ENCODE peak calls at places on chromosomes 2 and 18, in nine cellular contexts. X is transverse colon, S is tibial artery, C is GM06990, H is nephron progenitor cell, R is psoas muscle, N is OCI-LY7, F is astrocyte of the spinal cord, E is bronchial epithelial cell. G is an unnamed sample.

GRCh38 chr18:40708726-40709125 is 1246.3 kb upstream of the PIK3C3 start:
- DNase-seq in R (no peak), F (no peak), C (no peak), X (no peak), H (no peak), E (peak), N (no peak), S (no peak), G (no peak)

GRCh38 chr2:23639406-23639982 is 254.5 kb downstream of the KLHL29 start:
- DNase-seq in R (no peak), S (no peak), E (no peak), X (no peak), H (no peak), F (no peak), N (no peak), C (no peak), G (no peak)

GRCh38 chr2:146701183-146701582 is 1143.6 kb upstream of the ACVR2A start:
- DNase-seq in X (no peak), R (no peak), N (peak), F (no peak), C (no peak), S (no peak), E (peak), H (no peak), G (no peak)

GRCh38 chr18:25786778-25787177 is 303.6 kb downstream of the SS18 start:
- DNase-seq in N (no peak), C (no peak), H (no peak), X (no peak), E (peak), F (peak), S (no peak), R (no peak), G (no peak)

GRCh38 chr2:45857848-45858520 is 206.5 kb downstream of the PRKCE start:
- DNase-seq in F (no peak), S (no peak), E (no peak), R (no peak), X (no peak), H (no peak), C (no peak), N (no peak), G (no peak)

GRCh38 chr2:46800218-46800617 is 115.4 kb downstream of the MCFD2 start:
- DNase-seq in H (no peak), E (no peak), R (no peak), N (no peak), F (peak), C (no peak), S (no peak), X (no peak), G (no peak)

GRCh38 chr2:127193948-127194267 is 26.2 kb downstream of the CYP27C1 start:
- DNase-seq in F (peak), S (no peak), R (no peak), N (no peak), X (no peak), E (no peak), C (no peak), H (no peak), G (no peak)

GRCh38 chr2:8285898-8286297 is 396.0 kb upstream of the ID2 start:
- DNase-seq in S (no peak), C (no peak), R (no peak), E (no peak), X (no peak), H (no peak), F (no peak), N (no peak), G (no peak)

GRCh38 chr18:59821983-59822382 is 77.8 kb upstream of the PMAIP1 start:
- DNase-seq in C (no peak), F (peak), R (no peak), S (no peak), N (no peak), H (no peak), X (no peak), E (no peak), G (no peak)

GRCh38 chr2:121288454-121289231 is 3.6 kb upstream of the TFCP2L1 start:
- DNase-seq in N (no peak), H (no peak), C (no peak), X (no peak), R (no peak), S (no peak), E (no peak), F (no peak), G (no peak)

GRCh38 chr2:241273552-241273988 is 41.9 kb downstream of the HDLBP start:
- DNase-seq in R (no peak), X (no peak), C (peak), F (no peak), E (no peak), N (no peak), S (no peak), H (no peak), G (no peak)

GRCh38 chr18:7601249-7601620 is 34.1 kb downstream of the PTPRM start:
- DNase-seq in H (no peak), X (no peak), N (no peak), F (peak), C (no peak), S (no peak), R (no peak), E (peak), G (no peak)

GRCh38 chr18:48802543-48803428 is 148.0 kb downstream of the SMAD7 start:
- DNase-seq in S (peak), H (peak), R (no peak), C (no peak), F (no peak), X (peak), E (no peak), N (no peak), G (no peak)

GRCh38 chr2:240857039-240858008 is 11.3 kb upstream of the AGXT start:
- DNase-seq in N (no peak), R (no peak), C (no peak), S (no peak), X (peak), F (no peak), E (no peak), H (no peak), G (no peak)

GRCh38 chr18:57771183-57771582 is 31.9 kb downstream of the ATP8B1 start:
- DNase-seq in N (no peak), H (no peak), E (peak), C (no peak), R (no peak), X (peak), S (no peak), F (no peak), G (no peak)

GRCh38 chr2:45477546-45477945 is 133.5 kb downstream of the SRBD1 start:
- DNase-seq in R (no peak), F (no peak), H (no peak), C (no peak), S (no peak), X (no peak), N (no peak), E (no peak), G (no peak)

GRCh38 chr2:150027164-150027563 is 439.6 kb upstream of the MMADHC start:
- DNase-seq in R (no peak), H (no peak), S (no peak), X (no peak), E (no peak), N (no peak), F (no peak), C (no peak), G (no peak)

GRCh38 chr18:12231040-12231882 is 22.9 kb upstream of the CIDEA start:
- DNase-seq in N (no peak), S (no peak), H (no peak), F (no peak), C (no peak), R (no peak), E (no peak), X (no peak), G (peak)

GRCh38 chr18:75179819-75180600 is 28.9 kb downstream of the PTGR3 start:
- DNase-seq in N (no peak), F (no peak), S (no peak), X (no peak), E (no peak), H (no peak), C (no peak), R (no peak), G (no peak)

GRCh38 chr18:36672437-36673344 is 156.1 kb downstream of the TPGS2 start:
- DNase-seq in F (peak), H (no peak), S (peak), N (peak), X (peak), C (peak), E (peak), R (peak), G (no peak)

GRCh38 chr18:48161911-48162698 is 231.6 kb upstream of the SMAD2 start:
- DNase-seq in N (no peak), E (no peak), X (no peak), S (no peak), C (no peak), F (no peak), R (no peak), H (no peak), G (no peak)

GRCh38 chr2:237877576-237878307 is 18.3 kb downstream of the RAMP1 start:
- DNase-seq in X (no peak), R (no peak), C (no peak), E (no peak), H (no peak), N (no peak), S (peak), F (no peak), G (no peak)

GRCh38 chr2:2547911-2548310 is 216.8 kb upstream of the MYT1L start:
- DNase-seq in R (no peak), S (peak), H (no peak), N (no peak), X (no peak), F (no peak), C (no peak), E (no peak), G (no peak)

GRCh38 chr2:236872015-236872414 is 213.7 kb upstream of the COPS8 start:
- DNase-seq in E (no peak), H (no peak), N (no peak), R (no peak), X (no peak), F (no peak), C (no peak), S (no peak), G (no peak)

GRCh38 chr2:54052825-54053718 is 62.3 kb upstream of the ACYP2 start:
- DNase-seq in E (peak), H (no peak), R (no peak), S (no peak), X (no peak), F (no peak), N (peak), C (peak), G (no peak)

GRCh38 chr2:121650554-121650930 is 1.3 kb upstream of the CLASP1 start:
- DNase-seq in N (peak), R (no peak), E (no peak), S (no peak), X (peak), H (no peak), C (peak), F (peak), G (peak)

GRCh38 chr2:131039908-131040660 is 53.2 kb downstream of the FAM168B start:
- DNase-seq in C (no peak), X (no peak), R (no peak), S (no peak), F (no peak), E (no peak), N (no peak), H (no peak), G (peak)

GRCh38 chr2:159738509-159739390 is 26.4 kb downstream of the MARCHF7 start:
- DNase-seq in S (no peak), H (no peak), C (no peak), R (no peak), F (no peak), N (no peak), E (no peak), X (no peak), G (no peak)

GRCh38 chr18:37294951-37295350 is 270.6 kb downstream of the CELF4 start:
- DNase-seq in H (peak), F (no peak), S (no peak), N (peak), R (no peak), C (no peak), E (peak), X (peak), G (no peak)

GRCh38 chr2:162435676-162436075 is 91.7 kb downstream of the GCA start:
- DNase-seq in R (no peak), E (peak), F (peak), C (no peak), S (no peak), N (no peak), H (no peak), X (no peak), G (no peak)

GRCh38 chr2:13822365-13822764 is 810.2 kb upstream of the LRATD1 start:
- DNase-seq in F (no peak), C (no peak), H (no peak), S (no peak), E (no peak), R (no peak), X (no peak), N (no peak), G (no peak)

GRCh38 chr2:107062173-107062572 is 176.2 kb upstream of the ST6GAL2 start:
- DNase-seq in H (no peak), R (no peak), S (no peak), X (peak), N (no peak), C (no peak), F (no peak), E (no peak), G (no peak)

GRCh38 chr2:10161206-10161931 is 38.8 kb downstream of the RRM2 start:
- DNase-seq in S (no peak), E (peak), H (no peak), C (no peak), X (peak), F (peak), R (no peak), N (no peak), G (no peak)

GRCh38 chr2:38013158-38013752 is 62.7 kb downstream of the CYP1B1 start:
- DNase-seq in C (no peak), F (peak), S (no peak), N (no peak), E (peak), H (no peak), R (no peak), X (no peak), G (no peak)

GRCh38 chr2:145064476-145064875 is 544.6 kb upstream of the ZEB2 start:
- DNase-seq in C (no peak), X (no peak), S (no peak), R (no peak), F (no peak), E (no peak), N (no peak), H (no peak), G (no peak)

GRCh38 chr2:105039559-105039958 is 1.7 kb downstream of the MRPS9 start:
- DNase-seq in E (no peak), X (no peak), C (no peak), N (no peak), R (no peak), H (no peak), F (no peak), S (no peak), G (no peak)

GRCh38 chr2:4780679-4781078 is 911.5 kb upstream of the SOX11 start:
- DNase-seq in N (no peak), S (no peak), C (no peak), H (no peak), R (no peak), F (no peak), E (no peak), X (no peak), G (no peak)

DNA sequence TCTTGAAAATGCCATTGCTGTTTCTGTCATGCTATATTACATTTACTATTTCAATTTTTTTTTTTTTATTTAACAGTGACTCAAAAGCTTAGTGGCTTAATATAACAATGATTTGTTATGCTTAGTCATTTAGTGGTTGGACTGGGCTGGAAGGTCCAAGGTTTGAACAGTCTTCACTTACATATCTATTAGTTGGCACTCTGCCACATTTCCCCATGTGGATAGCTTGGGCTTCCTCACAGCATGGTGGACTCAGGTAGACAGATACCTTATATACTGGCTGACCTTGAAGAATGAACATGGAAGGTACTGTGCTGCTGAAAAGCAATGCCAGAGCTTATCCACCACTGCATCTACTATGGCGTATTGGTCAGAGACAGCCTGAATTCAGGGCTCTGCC is 909.5 kb upstream of the SOX11 start:
- DNase-seq in X (no peak), N (no peak), E (no peak), R (no peak), F (no peak), C (no peak), H (no peak), S (no peak), G (no peak)
- TF ChIP-seq CTCF in X (no peak), N (no peak), E (no peak), R (no peak), F (no peak), C (no peak), H (no peak), S (no peak), G (no peak)

GRCh38 chr18:31546476-31546875 is 45.2 kb upstream of the TTR start:
- DNase-seq in H (no peak), N (no peak), F (peak), R (no peak), X (no peak), E (no peak), S (no peak), C (no peak), G (no peak)
- TF ChIP-seq CTCF in H (no peak), N (no peak), F (no peak), R (no peak), X (no peak), E (no peak), S (no peak), C (no peak), G (no peak)

GRCh38 chr2:50401772-50402653 is 629.9 kb downstream of the NRXN1 start:
- DNase-seq in H (peak), F (peak), C (no peak), N (peak), S (no peak), E (peak), X (peak), R (no peak), G (peak)

GRCh38 chr2:50398101-50398500 is 633.8 kb downstream of the NRXN1 start:
- DNase-seq in H (no peak), F (no peak), X (no peak), N (no peak), R (no peak), C (no peak), S (no peak), E (no peak), G (no peak)

GRCh38 chr2:50402654-50402960 is 629.3 kb downstream of the NRXN1 start:
- DNase-seq in E (no peak), S (no peak), C (no peak), R (no peak), X (no peak), F (no peak), N (no peak), H (no peak), G (no peak)
- TF ChIP-seq CTCF in E (no peak), S (no peak), C (no peak), R (peak), X (no peak), F (no peak), N (no peak), H (peak), G (no peak)

DNA sequence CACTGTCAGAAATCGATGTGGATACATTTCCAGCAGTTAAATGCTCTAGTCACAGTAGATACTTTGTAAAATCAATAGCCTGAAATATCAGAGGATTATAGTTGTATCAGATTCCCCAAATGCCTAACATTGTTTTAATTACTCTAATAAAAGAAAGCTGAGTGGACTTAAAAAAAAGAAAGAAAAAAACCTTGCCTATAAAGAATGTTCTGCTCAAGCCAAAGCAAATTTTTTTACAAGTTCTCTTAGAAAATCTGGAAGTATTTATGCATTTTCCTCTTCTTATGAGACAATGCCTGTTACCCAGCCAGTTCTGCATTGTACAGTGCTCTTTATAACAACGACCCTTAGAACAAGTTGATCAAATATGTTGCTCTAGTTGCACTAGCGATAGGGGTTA is 260.6 kb downstream of the LTBP1 start:
- DNase-seq in C (no peak), F (peak), S (no peak), E (no peak), N (no peak), X (no peak), H (no peak), R (no peak), G (no peak)
- TF ChIP-seq CTCF in C (no peak), F (no peak), S (no peak), E (no peak), N (no peak), X (no peak), H (no peak), R (no peak), G (no peak)